ENCODE peak calls at places on chromosomes 3 and 15, in five cellular contexts. One of them, this sample, is unnamed.

GRCh38 chr3:171092467-171092911 is 66.0 kb upstream of the SLC2A2 start:
- DNase-seq in T-cell: no peak
- DNase-seq in stimulated activated CD4-positive, alpha-beta T cell treated with anti-CD3 and anti-CD28 coated beads, Interleukin-15, amount 100 ng/mL, for 48 hours: no peak
- DNase-seq in AG09319: no peak
- DNase-seq in NCI-H1092 treated with DMSO at 0.1 percent for 48 hours: peak
- DNase-seq in this sample: no peak

GRCh38 chr15:31439328-31439727 is 112.7 kb downstream of the KLF13 start:
- DNase-seq in T-cell: no peak
- DNase-seq in stimulated activated CD4-positive, alpha-beta T cell treated with anti-CD3 and anti-CD28 coated beads, Interleukin-15, amount 100 ng/mL, for 48 hours: peak
- DNase-seq in AG09319: no peak
- DNase-seq in NCI-H1092 treated with DMSO at 0.1 percent for 48 hours: peak
- DNase-seq in this sample: no peak

GRCh38 chr3:10353160-10353559 is 32.2 kb upstream of the SEC13 start:
- DNase-seq in T-cell: no peak
- DNase-seq in stimulated activated CD4-positive, alpha-beta T cell treated with anti-CD3 and anti-CD28 coated beads, Interleukin-15, amount 100 ng/mL, for 48 hours: no peak
- DNase-seq in AG09319: no peak
- DNase-seq in NCI-H1092 treated with DMSO at 0.1 percent for 48 hours: no peak
- DNase-seq in this sample: no peak

GRCh38 chr15:59180946-59181345 is 25.7 kb upstream of the LDHAL6B start:
- DNase-seq in T-cell: no peak
- DNase-seq in stimulated activated CD4-positive, alpha-beta T cell treated with anti-CD3 and anti-CD28 coated beads, Interleukin-15, amount 100 ng/mL, for 48 hours: no peak
- DNase-seq in AG09319: no peak
- DNase-seq in NCI-H1092 treated with DMSO at 0.1 percent for 48 hours: no peak
- DNase-seq in this sample: no peak

GRCh38 chr15:78317145-78317836 is 17.9 kb upstream of the SKIC8 start:
- DNase-seq in T-cell: no peak
- DNase-seq in stimulated activated CD4-positive, alpha-beta T cell treated with anti-CD3 and anti-CD28 coated beads, Interleukin-15, amount 100 ng/mL, for 48 hours: no peak
- DNase-seq in AG09319: no peak
- DNase-seq in NCI-H1092 treated with DMSO at 0.1 percent for 48 hours: peak
- DNase-seq in this sample: no peak

GRCh38 chr3:71671176-71671845 is 53.9 kb downstream of the EIF4E3 start:
- DNase-seq in T-cell: no peak
- DNase-seq in stimulated activated CD4-positive, alpha-beta T cell treated with anti-CD3 and anti-CD28 coated beads, Interleukin-15, amount 100 ng/mL, for 48 hours: no peak
- DNase-seq in AG09319: no peak
- DNase-seq in NCI-H1092 treated with DMSO at 0.1 percent for 48 hours: no peak
- DNase-seq in this sample: no peak

GRCh38 chr3:127443581-127444375 is 146.8 kb downstream of the TPRA1 start:
- DNase-seq in T-cell: no peak
- DNase-seq in stimulated activated CD4-positive, alpha-beta T cell treated with anti-CD3 and anti-CD28 coated beads, Interleukin-15, amount 100 ng/mL, for 48 hours: no peak
- DNase-seq in AG09319: no peak
- DNase-seq in NCI-H1092 treated with DMSO at 0.1 percent for 48 hours: no peak
- DNase-seq in this sample: no peak

GRCh38 chr15:40103124-40103858 is 5.4 kb downstream of the BMF start:
- DNase-seq in T-cell: no peak
- DNase-seq in stimulated activated CD4-positive, alpha-beta T cell treated with anti-CD3 and anti-CD28 coated beads, Interleukin-15, amount 100 ng/mL, for 48 hours: no peak
- DNase-seq in AG09319: no peak
- DNase-seq in NCI-H1092 treated with DMSO at 0.1 percent for 48 hours: peak
- DNase-seq in this sample: no peak

GRCh38 chr15:75202251-75203016 is 752 bp downstream of the C15orf39 start:
- DNase-seq in T-cell: peak
- DNase-seq in stimulated activated CD4-positive, alpha-beta T cell treated with anti-CD3 and anti-CD28 coated beads, Interleukin-15, amount 100 ng/mL, for 48 hours: peak
- DNase-seq in AG09319: peak
- DNase-seq in NCI-H1092 treated with DMSO at 0.1 percent for 48 hours: peak
- DNase-seq in this sample: peak

GRCh38 chr3:174430986-174431385 is 428.1 kb upstream of the NAALADL2 start:
- DNase-seq in T-cell: no peak
- DNase-seq in stimulated activated CD4-positive, alpha-beta T cell treated with anti-CD3 and anti-CD28 coated beads, Interleukin-15, amount 100 ng/mL, for 48 hours: no peak
- DNase-seq in AG09319: no peak
- DNase-seq in NCI-H1092 treated with DMSO at 0.1 percent for 48 hours: no peak
- DNase-seq in this sample: no peak

GRCh38 chr3:125356140-125357026 is 18.7 kb downstream of the ZNF148 start:
- DNase-seq in T-cell: no peak
- DNase-seq in stimulated activated CD4-positive, alpha-beta T cell treated with anti-CD3 and anti-CD28 coated beads, Interleukin-15, amount 100 ng/mL, for 48 hours: no peak
- DNase-seq in AG09319: no peak
- DNase-seq in NCI-H1092 treated with DMSO at 0.1 percent for 48 hours: no peak
- DNase-seq in this sample: no peak